ENCODE peak calls at places on chromosomes 12 and 14, in four cellular contexts. A is cardiac muscle cell, H is left lung, G is uterus. M is an unnamed sample. For H3K4me1, the result is how much of the 10 kb centered on the place peaks cover.

GRCh38 chr12:100356646-100357223 is at the start of gene SLC17A8:
- DNase-seq in H (no peak), A (no peak), G (no peak), M (no peak)

GRCh38 chr12:3155710-3156386 is 78.7 kb downstream of the TSPAN9 start:
- DNase-seq in A (no peak), G (peak), H (no peak), M (peak)

GRCh38 chr14:50362791-50363733 is 33.6 kb downstream of the CDKL1 start:
- DNase-seq in A (peak), G (no peak), H (no peak), M (no peak)

GRCh38 chr14:71204231-71204630 is 297.0 kb downstream of the PCNX1 start:
- DNase-seq in G (no peak), H (no peak), A (no peak), M (no peak)

GRCh38 chr14:100028990-100029677 is 36.1 kb upstream of the EVL start:
- DNase-seq in A (no peak), G (no peak), H (no peak), M (no peak)

GRCh38 chr12:62210422-62210821 is 49.8 kb upstream of the USP15 start:
- DNase-seq in H (peak), A (peak), G (no peak), M (peak)

GRCh38 chr12:27534060-27534764 is 10.2 kb downstream of the PPFIBP1 start:
- DNase-seq in A (no peak), G (no peak), H (no peak), M (no peak)

GRCh38 chr12:6278439-6279255 is 31.8 kb upstream of the PLEKHG6 start:
- DNase-seq in A (peak), H (peak), G (peak), M (peak)

GRCh38 chr14:54738009-54738408 is 164.6 kb downstream of the GCH1 start:
- DNase-seq in H (no peak), G (no peak), A (no peak), M (peak)

GRCh38 chr12:23949212-23950010 is at the start of gene SOX5:
- DNase-seq in G (peak), H (peak), A (peak), M (peak)

GRCh38 chr12:122834921-122835692 is at the start of gene HIP1R:
- DNase-seq in H (peak), A (no peak), G (no peak), M (no peak)

GRCh38 chr14:47674148-47674545 is 1.3 kb downstream of the MDGA2 start:
- DNase-seq in G (no peak), A (no peak), H (peak), M (no peak)

GRCh38 chr14:30875788-30876053 is 1.4 kb downstream of the COCH start:
- DNase-seq in G (no peak), H (no peak), A (no peak), M (no peak)

GRCh38 chr12:47892819-47893218 is 12.0 kb downstream of the VDR start:
- DNase-seq in H (no peak), A (peak), G (no peak), M (no peak)

GRCh38 chr14:101075801-101076413 is 172.4 kb upstream of the RTL1 start:
- DNase-seq in A (no peak), H (peak), G (no peak), M (no peak)

GRCh38 chr12:63766498-63766897 is 13.2 kb upstream of the RXYLT1 start:
- DNase-seq in H (no peak), A (no peak), G (no peak), M (no peak)

GRCh38 chr12:132426349-132427176 is 63.4 kb upstream of the FBRSL1 start:
- DNase-seq in A (no peak), G (no peak), H (peak), M (no peak)

GRCh38 chr12:132284071-132284492 is 45.3 kb downstream of the GALNT9 start:
- DNase-seq in A (peak), G (no peak), H (peak), M (no peak)

GRCh38 chr12:31726575-31726974 is 2.2 kb downstream of the AMN1 start:
- DNase-seq in H (no peak), A (no peak), G (no peak), M (no peak)

GRCh38 chr12:31729728-31730127 is 907 bp upstream of the AMN1 start:
- DNase-seq in A (no peak), G (no peak), H (no peak), M (no peak)

GRCh38 chr12:31728289-31728916 is 418 bp downstream of the AMN1 start:
- DNase-seq in G (peak), A (no peak), H (peak), M (peak)

GRCh38 chr12:31727197-31727596 is 1.6 kb downstream of the AMN1 start:
- DNase-seq in G (no peak), A (no peak), H (no peak), M (no peak)

GRCh38 chr12:31728917-31729640 is at the start of gene AMN1:
- DNase-seq in G (peak), H (peak), A (peak), M (peak)
- TF ChIP-seq CTCF in G (peak), H (peak), A (no peak), M (peak)

DNA sequence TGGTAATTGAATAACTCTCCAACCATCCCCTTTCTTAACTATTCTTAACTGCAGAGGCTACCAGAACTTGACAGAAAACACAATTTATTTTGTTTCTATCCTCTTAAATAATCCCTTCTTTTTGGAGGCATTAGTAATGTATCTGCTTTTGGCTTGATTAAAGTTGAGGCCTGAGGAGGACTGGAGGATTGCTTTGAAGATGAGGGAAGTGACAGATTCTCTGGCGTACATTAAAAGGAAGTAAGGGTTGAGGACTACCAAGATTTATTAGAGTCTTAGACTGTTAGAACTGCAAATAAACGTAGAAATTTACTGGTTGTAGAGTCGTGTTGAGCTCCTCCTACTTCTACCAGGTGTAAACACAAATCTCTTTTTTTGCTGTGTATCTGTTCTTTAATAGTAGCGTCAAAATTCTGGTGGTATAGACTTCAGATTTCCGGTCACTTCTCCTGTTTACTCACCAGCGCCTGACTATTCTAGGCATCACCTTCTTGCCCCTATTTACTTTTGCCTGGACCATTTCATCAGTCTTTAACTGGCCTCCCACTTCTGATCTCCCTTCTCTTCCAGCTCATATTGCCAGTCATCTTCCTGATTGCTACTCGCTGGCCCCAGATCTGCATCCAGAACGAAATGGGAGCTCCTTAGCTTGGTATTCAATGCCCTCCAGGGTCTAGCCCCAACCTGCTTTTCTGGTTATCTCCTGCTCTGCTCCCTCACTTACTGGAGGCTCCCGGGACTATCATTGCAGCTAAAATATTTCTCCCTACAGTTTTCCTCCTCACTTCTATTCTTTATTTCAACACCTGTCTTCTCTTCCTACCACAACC is 8.5 kb upstream of the EID3 start:
- DNase-seq in G (no peak), H (no peak), A (no peak), M (no peak)
- H3K4me1 ChIP-seq in G (under half), H (half or more), A (under half), M (half or more)

DNA sequence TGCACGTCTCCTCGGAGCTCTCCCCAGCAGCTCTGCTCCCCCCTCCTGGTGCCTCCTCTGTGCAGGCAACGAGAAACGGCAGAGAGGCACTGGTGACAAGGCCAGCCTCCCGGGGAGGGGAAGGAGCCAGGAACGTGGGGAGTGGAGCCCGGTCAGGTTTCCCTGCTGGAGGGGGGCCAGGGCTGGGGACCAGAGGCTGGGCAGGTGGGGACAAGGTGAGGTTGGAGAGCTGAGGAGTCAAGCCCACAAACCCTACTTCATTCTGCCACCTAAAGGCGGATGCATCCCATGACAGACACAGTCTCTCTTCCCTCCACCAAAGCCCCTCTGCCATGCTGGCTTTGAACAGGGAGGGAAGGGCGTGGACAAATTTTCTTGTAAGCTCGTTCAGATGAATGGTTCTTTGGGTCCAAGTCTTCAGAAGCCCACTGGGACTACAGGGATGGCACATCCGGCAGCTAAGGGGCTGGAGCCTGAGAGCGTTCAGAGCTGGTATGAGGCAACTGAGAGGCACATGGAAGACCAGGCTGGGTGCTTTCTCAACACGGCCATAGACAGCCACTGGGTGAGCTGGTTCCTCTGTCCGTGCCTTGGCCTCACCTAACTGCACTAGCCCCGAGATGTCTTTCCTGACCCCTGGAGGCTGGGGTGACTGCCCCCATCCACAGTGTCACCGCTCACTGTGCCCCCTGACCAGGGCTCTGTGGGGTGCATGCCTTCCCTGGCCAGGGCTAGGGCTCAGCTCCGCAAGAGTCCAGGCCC is 105.9 kb downstream of the RBM19 start:
- DNase-seq in A (no peak), H (no peak), G (no peak), M (no peak)
- H3K27ac ChIP-seq in A (no peak), H (peak), G (no peak), M (no peak)

GRCh38 chr12:124049451-124050094 is 76.6 kb downstream of the ZNF664 start:
- DNase-seq in A (no peak), H (no peak), G (no peak), M (no peak)

GRCh38 chr12:124059752-124060151 is 86.7 kb downstream of the ZNF664 start:
- DNase-seq in H (no peak), G (no peak), A (no peak), M (no peak)

GRCh38 chr12:124055066-124055465 is 82.1 kb downstream of the ZNF664 start:
- DNase-seq in H (no peak), G (no peak), A (peak), M (no peak)

GRCh38 chr12:124057691-124058090 is 84.7 kb downstream of the ZNF664 start:
- DNase-seq in H (no peak), A (no peak), G (no peak), M (no peak)

GRCh38 chr12:124053855-124054254 is 80.8 kb downstream of the ZNF664 start:
- DNase-seq in G (peak), A (peak), H (no peak), M (peak)
- TF ChIP-seq CTCF in G (peak), A (peak), H (peak), M (peak)

GRCh38 chr14:67886221-67886620 is 66.6 kb downstream of the RAD51B start:
- DNase-seq in A (no peak), H (no peak), G (no peak), M (no peak)
- H3K4me1 ChIP-seq in A (under half), H (under half), G (under half), M (under half)

GRCh38 chr12:53676715-53677611 is 1.1 kb upstream of the ATP5MC2 start:
- DNase-seq in H (peak), G (peak), A (peak), M (peak)
- H3K27ac ChIP-seq in H (peak), G (peak), A (peak), M (peak)